ENCODE peak calls at places on chromosomes 7 and 10, in nine cellular contexts. One of them, this sample, is unnamed.

GRCh38 chr7:73732397-73732796 is 6.2 kb downstream of the ABHD11 start:
- DNase-seq in fibroblast of lung: no peak
- DNase-seq in GM12865: no peak
- DNase-seq in IMR-90: no peak
- DNase-seq in suprapubic skin: no peak
- DNase-seq in stomach: no peak
- DNase-seq in HepG2: no peak
- DNase-seq in CD8-positive, alpha-beta T cell: no peak
- DNase-seq in cardiac fibroblast: no peak
- DNase-seq in this sample: no peak

GRCh38 chr10:77563638-77564270 is 73.9 kb downstream of the KCNMA1 start:
- DNase-seq in fibroblast of lung: no peak
- DNase-seq in GM12865: no peak
- DNase-seq in IMR-90: no peak
- DNase-seq in suprapubic skin: no peak
- DNase-seq in stomach: peak; percentile 73
- DNase-seq in HepG2: no peak
- DNase-seq in CD8-positive, alpha-beta T cell: no peak
- DNase-seq in cardiac fibroblast: no peak
- DNase-seq in this sample: peak; percentile 44

GRCh38 chr7:36155811-36156361 is 2.8 kb downstream of the EEPD1 start:
- DNase-seq in fibroblast of lung: peak; percentile 27
- DNase-seq in GM12865: no peak
- DNase-seq in IMR-90: peak; percentile 53
- DNase-seq in suprapubic skin: no peak
- DNase-seq in stomach: peak; percentile 67
- DNase-seq in HepG2: no peak
- DNase-seq in CD8-positive, alpha-beta T cell: no peak
- DNase-seq in cardiac fibroblast: peak; percentile 11
- DNase-seq in this sample: no peak

GRCh38 chr10:102133373-102134195 is 744 bp downstream of the PPRC1 start:
- DNase-seq in fibroblast of lung: peak; percentile 69
- DNase-seq in GM12865: peak; percentile 76
- DNase-seq in IMR-90: peak; percentile 70
- DNase-seq in suprapubic skin: peak; percentile 87
- DNase-seq in stomach: peak; percentile 63
- DNase-seq in HepG2: peak; percentile 78
- DNase-seq in CD8-positive, alpha-beta T cell: peak; percentile 39
- DNase-seq in cardiac fibroblast: peak; percentile 83
- DNase-seq in this sample: peak; percentile 69

GRCh38 chr7:113321201-113321600 is 202.8 kb upstream of the SMIM30 start:
- DNase-seq in fibroblast of lung: peak; percentile 1
- DNase-seq in GM12865: no peak
- DNase-seq in IMR-90: peak; percentile 22
- DNase-seq in suprapubic skin: no peak
- DNase-seq in stomach: no peak
- DNase-seq in HepG2: no peak
- DNase-seq in CD8-positive, alpha-beta T cell: no peak
- DNase-seq in cardiac fibroblast: peak; percentile 3
- DNase-seq in this sample: peak; percentile 2

GRCh38 chr7:21020667-21021066 is 234.0 kb upstream of the SP8 start:
- DNase-seq in fibroblast of lung: no peak
- DNase-seq in GM12865: no peak
- DNase-seq in IMR-90: no peak
- DNase-seq in suprapubic skin: no peak
- DNase-seq in stomach: no peak
- DNase-seq in HepG2: no peak
- DNase-seq in CD8-positive, alpha-beta T cell: no peak
- DNase-seq in cardiac fibroblast: no peak
- DNase-seq in this sample: no peak

GRCh38 chr7:117051808-117052207 is 98.5 kb downstream of the ST7 start:
- DNase-seq in fibroblast of lung: peak; percentile 48
- DNase-seq in GM12865: no peak
- DNase-seq in IMR-90: no peak
- DNase-seq in suprapubic skin: no peak
- DNase-seq in stomach: no peak
- DNase-seq in HepG2: no peak
- DNase-seq in CD8-positive, alpha-beta T cell: no peak
- DNase-seq in cardiac fibroblast: no peak
- DNase-seq in this sample: no peak

GRCh38 chr7:106613861-106614560 is 46.9 kb downstream of the CCDC71L start:
- DNase-seq in fibroblast of lung: no peak
- DNase-seq in GM12865: no peak
- DNase-seq in IMR-90: peak; percentile 43
- DNase-seq in suprapubic skin: no peak
- DNase-seq in stomach: no peak
- DNase-seq in HepG2: no peak
- DNase-seq in CD8-positive, alpha-beta T cell: no peak
- DNase-seq in cardiac fibroblast: peak; percentile 65
- DNase-seq in this sample: no peak

GRCh38 chr10:14952851-14953451 is 945 bp downstream of the DCLRE1C start:
- DNase-seq in fibroblast of lung: peak; percentile 21
- DNase-seq in GM12865: peak; percentile 31
- DNase-seq in IMR-90: peak; percentile 16
- DNase-seq in suprapubic skin: no peak
- DNase-seq in stomach: no peak
- DNase-seq in HepG2: no peak
- DNase-seq in CD8-positive, alpha-beta T cell: no peak
- DNase-seq in cardiac fibroblast: peak; percentile 13
- DNase-seq in this sample: no peak

GRCh38 chr10:13773496-13774170 is 186.9 kb downstream of the PRPF18 start:
- DNase-seq in fibroblast of lung: no peak
- DNase-seq in GM12865: no peak
- DNase-seq in IMR-90: no peak
- DNase-seq in suprapubic skin: no peak
- DNase-seq in stomach: no peak
- DNase-seq in HepG2: no peak
- DNase-seq in CD8-positive, alpha-beta T cell: no peak
- DNase-seq in cardiac fibroblast: no peak
- DNase-seq in this sample: no peak

GRCh38 chr7:44220732-44221131 is 20.0 kb downstream of the YKT6 start:
- DNase-seq in fibroblast of lung: no peak
- DNase-seq in GM12865: no peak
- DNase-seq in IMR-90: no peak
- DNase-seq in suprapubic skin: no peak
- DNase-seq in stomach: no peak
- DNase-seq in HepG2: no peak
- DNase-seq in CD8-positive, alpha-beta T cell: no peak
- DNase-seq in cardiac fibroblast: no peak
- DNase-seq in this sample: no peak

GRCh38 chr7:77416621-77417371 is 647 bp upstream of the GSAP start:
- DNase-seq in fibroblast of lung: no peak
- DNase-seq in GM12865: no peak
- DNase-seq in IMR-90: no peak
- DNase-seq in suprapubic skin: no peak
- DNase-seq in stomach: no peak
- DNase-seq in HepG2: no peak
- DNase-seq in CD8-positive, alpha-beta T cell: no peak
- DNase-seq in cardiac fibroblast: no peak
- DNase-seq in this sample: no peak
- TF ChIP-seq CTCF in fibroblast of lung: no peak
- TF ChIP-seq CTCF in GM12865: no peak
- TF ChIP-seq CTCF in IMR-90: no peak
- TF ChIP-seq CTCF in suprapubic skin: no peak
- TF ChIP-seq CTCF in stomach: no peak
- TF ChIP-seq CTCF in HepG2: peak; percentile 27
- TF ChIP-seq CTCF in CD8-positive, alpha-beta T cell: no peak
- TF ChIP-seq CTCF in cardiac fibroblast: no peak
- TF ChIP-seq CTCF in this sample: no peak

GRCh38 chr7:18513343-18513742 is 17.8 kb downstream of the HDAC9 start:
- DNase-seq in fibroblast of lung: no peak
- DNase-seq in GM12865: no peak
- DNase-seq in IMR-90: no peak
- DNase-seq in suprapubic skin: no peak
- DNase-seq in stomach: no peak
- DNase-seq in HepG2: no peak
- DNase-seq in CD8-positive, alpha-beta T cell: no peak
- DNase-seq in cardiac fibroblast: no peak
- DNase-seq in this sample: no peak
- H3K4me3 ChIP-seq in fibroblast of lung: no peak overlapping the region
- H3K4me3 ChIP-seq in GM12865: no peak overlapping the region
- H3K4me3 ChIP-seq in IMR-90: no peak overlapping the region
- H3K4me3 ChIP-seq in suprapubic skin: no peak overlapping the region
- H3K4me3 ChIP-seq in stomach: no peak overlapping the region
- H3K4me3 ChIP-seq in HepG2: no peak overlapping the region
- H3K4me3 ChIP-seq in CD8-positive, alpha-beta T cell: no peak overlapping the region
- H3K4me3 ChIP-seq in cardiac fibroblast: no peak overlapping the region
- H3K4me3 ChIP-seq in this sample: no peak overlapping the region

GRCh38 chr7:155358066-155358947 is 60.6 kb downstream of the INSIG1 start:
- DNase-seq in fibroblast of lung: no peak
- DNase-seq in GM12865: no peak
- DNase-seq in IMR-90: no peak
- DNase-seq in suprapubic skin: peak; percentile 50
- DNase-seq in stomach: no peak
- DNase-seq in HepG2: no peak
- DNase-seq in CD8-positive, alpha-beta T cell: no peak
- DNase-seq in cardiac fibroblast: no peak
- DNase-seq in this sample: no peak

GRCh38 chr7:155357573-155358041 is 59.9 kb downstream of the INSIG1 start:
- DNase-seq in fibroblast of lung: no peak
- DNase-seq in GM12865: no peak
- DNase-seq in IMR-90: peak; percentile 32
- DNase-seq in suprapubic skin: peak; percentile 39
- DNase-seq in stomach: no peak
- DNase-seq in HepG2: no peak
- DNase-seq in CD8-positive, alpha-beta T cell: no peak
- DNase-seq in cardiac fibroblast: peak; percentile 62
- DNase-seq in this sample: peak; percentile 72

GRCh38 chr7:155355176-155355575 is 57.5 kb downstream of the INSIG1 start:
- DNase-seq in fibroblast of lung: no peak
- DNase-seq in GM12865: no peak
- DNase-seq in IMR-90: no peak
- DNase-seq in suprapubic skin: no peak
- DNase-seq in stomach: no peak
- DNase-seq in HepG2: no peak
- DNase-seq in CD8-positive, alpha-beta T cell: no peak
- DNase-seq in cardiac fibroblast: no peak
- DNase-seq in this sample: no peak

GRCh38 chr7:155355745-155356144 is 58.1 kb downstream of the INSIG1 start:
- DNase-seq in fibroblast of lung: no peak
- DNase-seq in GM12865: no peak
- DNase-seq in IMR-90: no peak
- DNase-seq in suprapubic skin: no peak
- DNase-seq in stomach: no peak
- DNase-seq in HepG2: no peak
- DNase-seq in CD8-positive, alpha-beta T cell: no peak
- DNase-seq in cardiac fibroblast: no peak
- DNase-seq in this sample: no peak

DNA sequence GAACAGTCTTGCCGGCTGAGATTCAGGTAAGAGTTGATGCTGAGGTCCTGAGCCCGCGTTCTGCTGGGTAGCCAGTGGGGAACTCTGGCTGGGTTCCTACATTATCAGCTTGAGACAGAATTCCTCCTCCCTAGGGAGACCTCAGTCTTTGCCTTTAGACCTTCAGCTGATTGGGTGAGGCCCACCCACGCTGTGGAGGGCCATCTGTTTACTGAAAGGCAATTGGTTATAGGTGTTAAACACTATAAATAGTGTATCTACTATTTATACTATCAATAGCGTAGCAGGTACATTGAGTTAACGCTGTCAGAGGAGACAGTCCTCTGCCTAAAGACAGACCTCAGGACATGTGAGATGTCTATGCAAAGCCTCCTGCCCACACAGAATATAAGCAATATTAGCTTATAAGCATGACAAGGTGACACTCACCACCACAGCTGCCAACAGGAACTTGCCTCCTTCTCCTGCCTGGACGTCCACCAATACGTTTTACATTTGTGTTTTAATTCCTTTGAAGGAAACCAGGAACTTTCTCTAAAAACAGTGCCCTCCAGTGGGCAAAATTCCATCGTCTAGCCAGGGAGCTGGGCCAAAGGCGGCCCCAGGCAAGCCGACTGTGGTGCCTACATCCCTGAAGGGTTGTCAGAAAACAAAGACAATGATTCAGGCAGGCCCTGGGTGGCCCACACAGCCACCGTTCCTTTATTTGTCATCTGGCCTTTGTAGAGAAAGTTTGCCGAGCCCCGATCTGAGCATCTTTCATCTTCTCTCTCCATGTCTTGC is 58.8 kb downstream of the INSIG1 start:
- DNase-seq in fibroblast of lung: no peak
- DNase-seq in GM12865: no peak
- DNase-seq in IMR-90: no peak
- DNase-seq in suprapubic skin: peak; percentile 8
- DNase-seq in stomach: no peak
- DNase-seq in HepG2: peak; percentile 7
- DNase-seq in CD8-positive, alpha-beta T cell: no peak
- DNase-seq in cardiac fibroblast: no peak
- DNase-seq in this sample: peak; percentile 54
- TF ChIP-seq CTCF in fibroblast of lung: no peak
- TF ChIP-seq CTCF in GM12865: peak; percentile 13
- TF ChIP-seq CTCF in IMR-90: peak; percentile 17
- TF ChIP-seq CTCF in suprapubic skin: no peak
- TF ChIP-seq CTCF in stomach: peak; percentile 21
- TF ChIP-seq CTCF in HepG2: peak; percentile 39
- TF ChIP-seq CTCF in CD8-positive, alpha-beta T cell: no peak
- TF ChIP-seq CTCF in cardiac fibroblast: no peak
- TF ChIP-seq CTCF in this sample: peak; percentile 23

GRCh38 chr7:22271311-22271710 is 85.6 kb downstream of the RAPGEF5 start:
- DNase-seq in fibroblast of lung: no peak
- DNase-seq in GM12865: no peak
- DNase-seq in IMR-90: no peak
- DNase-seq in suprapubic skin: no peak
- DNase-seq in stomach: no peak
- DNase-seq in HepG2: no peak
- DNase-seq in CD8-positive, alpha-beta T cell: no peak
- DNase-seq in cardiac fibroblast: no peak
- DNase-seq in this sample: no peak

GRCh38 chr7:22269963-22270362 is 87.0 kb downstream of the RAPGEF5 start:
- DNase-seq in fibroblast of lung: no peak
- DNase-seq in GM12865: no peak
- DNase-seq in IMR-90: no peak
- DNase-seq in suprapubic skin: no peak
- DNase-seq in stomach: peak; percentile 47
- DNase-seq in HepG2: peak; percentile 45
- DNase-seq in CD8-positive, alpha-beta T cell: no peak
- DNase-seq in cardiac fibroblast: no peak
- DNase-seq in this sample: no peak

GRCh38 chr7:22267989-22268615 is 88.9 kb downstream of the RAPGEF5 start:
- DNase-seq in fibroblast of lung: peak; percentile 40
- DNase-seq in GM12865: no peak
- DNase-seq in IMR-90: no peak
- DNase-seq in suprapubic skin: no peak
- DNase-seq in stomach: no peak
- DNase-seq in HepG2: no peak
- DNase-seq in CD8-positive, alpha-beta T cell: no peak
- DNase-seq in cardiac fibroblast: no peak
- DNase-seq in this sample: no peak

GRCh38 chr7:22270371-22270770 is 86.6 kb downstream of the RAPGEF5 start:
- DNase-seq in fibroblast of lung: peak; percentile 2
- DNase-seq in GM12865: no peak
- DNase-seq in IMR-90: no peak
- DNase-seq in suprapubic skin: no peak
- DNase-seq in stomach: no peak
- DNase-seq in HepG2: no peak
- DNase-seq in CD8-positive, alpha-beta T cell: no peak
- DNase-seq in cardiac fibroblast: no peak
- DNase-seq in this sample: no peak

DNA sequence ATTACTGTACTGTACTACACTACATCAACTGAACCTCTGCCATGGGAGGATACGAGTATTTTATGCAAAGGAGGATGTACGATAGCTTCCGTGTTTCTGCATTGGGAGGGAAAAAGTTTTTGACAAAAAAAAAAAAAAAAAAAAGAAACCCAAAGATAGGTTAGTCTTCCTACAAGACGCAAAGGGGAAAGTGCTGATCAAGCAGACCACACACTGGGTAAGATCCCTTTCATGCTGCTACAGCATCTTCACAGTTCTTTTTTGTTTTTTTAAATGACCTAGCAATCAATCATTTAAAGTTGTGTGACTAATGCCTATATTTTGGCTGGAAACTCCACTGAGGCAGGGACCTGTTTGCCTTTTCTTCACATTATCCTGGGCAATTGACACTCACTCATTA is 87.9 kb downstream of the RAPGEF5 start:
- DNase-seq in fibroblast of lung: peak; percentile 5
- DNase-seq in GM12865: peak; percentile 9
- DNase-seq in IMR-90: no peak
- DNase-seq in suprapubic skin: no peak
- DNase-seq in stomach: no peak
- DNase-seq in HepG2: no peak
- DNase-seq in CD8-positive, alpha-beta T cell: no peak
- DNase-seq in cardiac fibroblast: no peak
- DNase-seq in this sample: no peak
- H3K4me3 ChIP-seq in fibroblast of lung: no peak overlapping the region
- H3K4me3 ChIP-seq in GM12865: peak overlapping the region; percentile 19
- H3K4me3 ChIP-seq in IMR-90: no peak overlapping the region
- H3K4me3 ChIP-seq in suprapubic skin: no peak overlapping the region
- H3K4me3 ChIP-seq in stomach: no peak overlapping the region
- H3K4me3 ChIP-seq in HepG2: no peak overlapping the region
- H3K4me3 ChIP-seq in CD8-positive, alpha-beta T cell: no peak overlapping the region
- H3K4me3 ChIP-seq in cardiac fibroblast: no peak overlapping the region
- H3K4me3 ChIP-seq in this sample: no peak overlapping the region

This sample was measured in foreskin fibroblast.